ENCODE peak calls at places on chromosome 12, in six cellular contexts. O is effector memory CD4-positive, alpha-beta T cell; D is left ventricle myocardium inferior; U is stimulated activated naive CD8-positive, alpha-beta T cell treated with anti-CD3 and anti-CD28 coated beads, Interleukin-15, Interleukin-2, amounts not matched to agents 100 U/mL and 50 U/mL, for 24 hours; X is SK-N-DZ; E is heart left ventricle. S is an unnamed sample.

GRCh38 chr12:67288561-67288960 is 19.4 kb downstream of the CAND1 start:
- DNase-seq in U (no peak), D (no peak), O (no peak), X (no peak), E (no peak), S (no peak)

GRCh38 chr12:66965613-66966012 is 286.7 kb upstream of the GRIP1 start:
- DNase-seq in D (no peak), X (no peak), E (no peak), U (no peak), O (no peak), S (no peak)

GRCh38 chr12:80565276-80565675 is 121.2 kb downstream of the PTPRQ start:
- DNase-seq in U (no peak), E (no peak), X (peak), O (no peak), D (no peak), S (no peak)

GRCh38 chr12:81627336-81628189 is 131.6 kb downstream of the PPFIA2 start:
- DNase-seq in D (no peak), X (peak), E (no peak), U (no peak), O (no peak), S (no peak)

GRCh38 chr12:121513464-121514183 is 67.2 kb downstream of the KDM2B start:
- DNase-seq in X (peak), D (no peak), O (no peak), U (peak), E (no peak), S (peak)

GRCh38 chr12:46459111-46459510 is 86.5 kb upstream of the SLC38A2 start:
- DNase-seq in D (no peak), U (peak), O (no peak), E (no peak), X (no peak), S (no peak)

GRCh38 chr12:14842315-14842714 is 1.0 kb downstream of the ART4 start:
- DNase-seq in D (no peak), E (no peak), U (no peak), O (no peak), X (no peak), S (no peak)

GRCh38 chr12:111211910-111212757 is 156.8 kb downstream of the PHETA1 start:
- DNase-seq in U (no peak), X (no peak), D (no peak), O (no peak), E (no peak), S (no peak)

GRCh38 chr12:131089526-131090253 is 136.0 kb downstream of the ADGRD1 start:
- DNase-seq in U (no peak), X (no peak), O (no peak), E (no peak), D (no peak), S (no peak)

GRCh38 chr12:56142184-56142784 is 10.1 kb upstream of the MYL6B start:
- DNase-seq in D (no peak), X (no peak), U (no peak), O (no peak), E (no peak), S (no peak)

GRCh38 chr12:26473291-26473690 is 277.9 kb downstream of the SSPN start:
- DNase-seq in O (no peak), U (no peak), D (no peak), X (no peak), E (no peak), S (peak)

GRCh38 chr12:26369588-26369987 is 174.2 kb downstream of the SSPN start:
- DNase-seq in O (no peak), E (no peak), X (no peak), U (no peak), D (no peak), S (no peak)

GRCh38 chr12:131795688-131796410 is 32.3 kb upstream of the MMP17 start:
- DNase-seq in X (no peak), U (no peak), O (no peak), E (no peak), D (no peak), S (no peak)